ENCODE peak calls at places on chromosomes 5 and 9, in six cellular contexts. R is cardiac muscle cell, W is psoas muscle, V is lower lobe of right lung, O is PC-9, M is vagina. S is an unnamed sample.

GRCh38 chr5:53335115-53335514 is 145.3 kb upstream of the FST start:
- DNase-seq in R (peak; percentile 12), W (no peak), V (no peak), O (no peak), M (no peak), S (no peak)

GRCh38 chr5:22471154-22471553 is 382.0 kb downstream of the CDH12 start:
- DNase-seq in R (no peak), W (no peak), V (no peak), O (no peak), M (no peak), S (no peak)

GRCh38 chr9:128723352-128723865 is 518 bp downstream of the ZDHHC12 start:
- DNase-seq in R (no peak), W (no peak), V (no peak), O (no peak), M (no peak), S (no peak)

GRCh38 chr9:80957806-80958205 is 731.5 kb downstream of the TLE1 start:
- DNase-seq in R (no peak), W (no peak), V (no peak), O (no peak), M (no peak), S (no peak)

GRCh38 chr9:115649991-115650472 is 503.6 kb upstream of the PAPPA start:
- DNase-seq in R (no peak), W (peak; percentile 66), V (no peak), O (no peak), M (peak; percentile 98), S (peak; percentile 74)

GRCh38 chr9:84970432-84970831 is 300.9 kb downstream of the NTRK2 start:
- DNase-seq in R (no peak), W (no peak), V (no peak), O (no peak), M (no peak), S (no peak)

GRCh38 chr5:143837306-143837848 is 25.4 kb downstream of the HMHB1 start:
- DNase-seq in R (no peak), W (no peak), V (no peak), O (no peak), M (no peak), S (no peak)

GRCh38 chr5:455806-456205 is 12.8 kb downstream of the EXOC3 start:
- DNase-seq in R (no peak), W (no peak), V (no peak), O (no peak), M (no peak), S (no peak)

GRCh38 chr9:129446828-129447550 is 173.9 kb downstream of the C9orf50 start:
- DNase-seq in R (no peak), W (no peak), V (no peak), O (no peak), M (no peak), S (no peak)

GRCh38 chr5:157998021-157998504 is 139.1 kb upstream of the CLINT1 start:
- DNase-seq in R (no peak), W (no peak), V (no peak), O (no peak), M (no peak), S (no peak)

GRCh38 chr5:143629871-143630658 is 181.9 kb upstream of the HMHB1 start:
- DNase-seq in R (peak; percentile 44), W (no peak), V (no peak), O (peak; percentile 12), M (no peak), S (no peak)

GRCh38 chr5:180718810-180719453 is 20.9 kb downstream of the OR2Y1 start:
- DNase-seq in R (peak; percentile 57), W (no peak), V (no peak), O (peak; percentile 20), M (no peak), S (no peak)

GRCh38 chr9:35760651-35761050 is 6.6 kb upstream of the MSMP start:
- DNase-seq in R (no peak), W (no peak), V (no peak), O (peak; percentile 40), M (no peak), S (no peak)

GRCh38 chr9:132804576-132805295 is 73.3 kb downstream of the AK8 start:
- DNase-seq in R (no peak), W (no peak), V (no peak), O (no peak), M (peak; percentile 80), S (no peak)

GRCh38 chr9:93098236-93098946 is 2.4 kb downstream of the CARD19 start:
- DNase-seq in R (no peak), W (peak; percentile 94), V (peak; percentile 93), O (peak; percentile 92), M (no peak), S (peak; percentile 83)

GRCh38 chr5:18744990-18745590 is 1110.8 kb downstream of the TAF11L14 start:
- DNase-seq in R (no peak), W (no peak), V (no peak), O (peak; percentile 58), M (no peak), S (no peak)

GRCh38 chr9:121298689-121299112 is 30.7 kb downstream of the GSN start:
- DNase-seq in R (no peak), W (no peak), V (no peak), O (no peak), M (peak; percentile 91), S (no peak)

GRCh38 chr5:60295423-60295822 is 401.9 kb upstream of the PDE4D start:
- DNase-seq in R (peak; percentile 27), W (no peak), V (no peak), O (peak; percentile 8), M (no peak), S (no peak)

GRCh38 chr9:33081128-33081851 is 4.8 kb upstream of the SMU1 start:
- DNase-seq in R (peak; percentile 80), W (peak; percentile 31), V (no peak), O (peak; percentile 49), M (no peak), S (peak; percentile 49)
- H3K27ac ChIP-seq in R (no peak overlapping the region), W (peak overlapping the region; percentile 64), V (peak overlapping the region; percentile 59), O (no peak overlapping the region), M (peak overlapping the region; percentile 80), S (peak overlapping the region; percentile 14)

DNA sequence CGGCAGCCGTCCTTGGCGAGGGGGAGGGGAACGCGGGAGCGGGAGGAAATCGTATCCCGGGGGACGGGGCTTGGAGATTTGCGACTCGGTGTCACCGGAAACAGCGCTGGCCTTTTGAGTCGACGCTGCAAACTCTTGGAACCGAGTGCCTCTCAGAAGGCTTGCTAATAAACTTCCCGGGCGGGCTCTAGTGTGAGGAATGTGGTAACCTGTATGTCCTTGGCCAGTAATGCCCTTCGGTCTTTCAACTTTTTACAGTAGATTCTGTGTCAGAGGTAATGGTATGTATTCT is 82.7 kb downstream of the PTPDC1 start:
- DNase-seq in R (peak; percentile 94), W (no peak), V (no peak), O (no peak), M (no peak), S (no peak)
- TF ChIP-seq CTCF in R (peak; percentile 11), W (no peak), V (no peak), O (no peak), M (no peak), S (no peak)

GRCh38 chr5:32145378-32145777 is 28.7 kb downstream of the GOLPH3 start:
- DNase-seq in R (no peak), W (no peak), V (no peak), O (no peak), M (no peak), S (no peak)
- H3K4me1 ChIP-seq in R (peaks cover 36% of the 10 kb centered on the region), W (peaks cover 55% of the 10 kb centered on the region), V (peaks cover 66% of the 10 kb centered on the region), O (no peaks in the 10 kb centered on the region), M (peaks cover 65% of the 10 kb centered on the region), S (peaks cover 33% of the 10 kb centered on the region)

GRCh38 chr5:168318237-168318636 is 26.8 kb downstream of the WWC1 start:
- DNase-seq in R (no peak), W (no peak), V (no peak), O (no peak), M (no peak), S (no peak)
- H3K27ac ChIP-seq in R (no peak overlapping the region), W (no peak overlapping the region), V (no peak overlapping the region), O (peak overlapping the region; percentile 85), M (no peak overlapping the region), S (no peak overlapping the region)

GRCh38 chr5:150153957-150154617 is 1.6 kb downstream of the PDGFRB start:
- DNase-seq in R (no peak), W (no peak), V (no peak), O (no peak), M (no peak), S (no peak)

GRCh38 chr5:150155258-150156032 is at the start of gene PDGFRB:
- DNase-seq in R (peak; percentile 58), W (peak; percentile 92), V (peak; percentile 70), O (no peak), M (no peak), S (peak; percentile 84)

GRCh38 chr5:150153483-150153882 is 2.2 kb downstream of the PDGFRB start:
- DNase-seq in R (no peak), W (no peak), V (no peak), O (no peak), M (no peak), S (no peak)

GRCh38 chr5:150156033-150156381 is 362 bp upstream of the PDGFRB start:
- DNase-seq in R (no peak), W (no peak), V (no peak), O (no peak), M (no peak), S (no peak)

DNA sequence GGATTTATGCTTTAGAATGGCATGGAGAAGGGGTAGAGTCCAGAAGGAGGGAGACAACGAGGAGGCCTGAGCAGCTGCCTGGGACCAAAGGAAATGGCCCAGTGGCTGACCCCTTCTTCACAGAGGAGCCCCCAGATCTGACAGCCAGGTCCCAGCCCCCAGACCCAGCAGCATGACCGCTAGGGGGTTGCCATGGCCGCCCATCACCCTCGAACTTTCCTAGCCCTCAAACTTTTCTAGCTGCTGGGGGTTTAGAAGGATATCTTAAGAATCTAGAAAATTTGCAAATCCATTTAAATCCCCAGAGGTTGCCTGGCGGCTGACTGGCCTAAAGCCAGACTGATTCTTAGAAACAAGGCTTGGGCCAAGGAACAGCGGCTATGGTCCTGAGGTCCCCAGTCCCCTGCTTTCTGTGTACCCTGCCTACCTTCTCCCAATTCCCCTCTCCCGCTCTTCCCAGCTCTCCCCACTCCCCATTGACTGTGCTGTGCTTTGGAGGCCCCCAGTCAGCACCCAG is 969 bp downstream of the PDGFRB start:
- DNase-seq in R (no peak), W (no peak), V (no peak), O (no peak), M (no peak), S (no peak)
- TF ChIP-seq CTCF in R (peak; percentile 6), W (no peak), V (no peak), O (no peak), M (no peak), S (no peak)

GRCh38 chr5:15441433-15442182 is 58.4 kb upstream of the FBXL7 start:
- DNase-seq in R (no peak), W (no peak), V (no peak), O (no peak), M (no peak), S (no peak)

GRCh38 chr5:15442183-15442550 is 57.8 kb upstream of the FBXL7 start:
- DNase-seq in R (no peak), W (no peak), V (no peak), O (no peak), M (no peak), S (no peak)

DNA sequence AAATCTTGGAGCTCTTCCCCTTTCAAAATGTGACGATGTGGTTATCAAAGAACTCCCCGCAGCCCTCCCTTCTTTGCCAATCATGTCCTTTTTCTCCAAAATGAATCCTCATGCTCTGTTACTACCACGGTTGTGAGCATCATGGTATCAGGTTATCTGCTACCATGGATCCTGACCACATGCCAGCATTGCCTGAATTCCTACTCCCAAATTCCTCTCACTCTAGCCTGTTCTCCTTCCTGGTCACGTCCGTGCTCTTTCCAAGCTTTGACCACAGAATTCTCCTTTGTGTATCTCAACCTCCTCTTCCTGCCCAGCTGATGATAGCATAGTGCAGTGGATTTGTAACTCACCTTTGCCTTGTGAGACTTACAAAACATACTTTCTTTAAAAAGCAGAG is 59.5 kb upstream of the FBXL7 start:
- DNase-seq in R (no peak), W (no peak), V (no peak), O (no peak), M (no peak), S (no peak)
- H3K4me1 ChIP-seq in R (no peaks in the 10 kb centered on the region), W (no peaks in the 10 kb centered on the region), V (no peaks in the 10 kb centered on the region), O (no peaks in the 10 kb centered on the region), M (no peaks in the 10 kb centered on the region), S (peaks cover 6% of the 10 kb centered on the region)